ENCODE peak calls at places on chromosomes 13 and 19, in ten cellular contexts. D is Peyer's patch, B is IMR-90, Y is gastrocnemius medialis, R is heart left ventricle, E is transverse colon, V is body of pancreas, L is HCT116, T is tibial nerve, K is breast epithelium. S is an unnamed sample.

GRCh38 chr13:46630419-46631183 is 77.6 kb downstream of the LRCH1 start:
- DNase-seq in D (no peak), B (no peak), Y (no peak), R (no peak), E (no peak), V (no peak), L (no peak), T (no peak), K (no peak), S (no peak)

GRCh38 chr19:29247051-29247450 is 34.1 kb upstream of the UQCRFS1 start:
- DNase-seq in D (no peak), B (no peak), Y (no peak), R (no peak), E (no peak), V (no peak), L (no peak), T (no peak), K (no peak), S (no peak)

GRCh38 chr19:3544742-3545668 is 6.0 kb downstream of the TEKTIP1 start:
- DNase-seq in D (peak), B (peak), Y (peak), R (peak), E (peak), V (peak), L (no peak), T (peak), K (no peak), S (peak)

GRCh38 chr19:50890422-50891252 is 17.4 kb downstream of the KLK2 start:
- DNase-seq in D (no peak), B (peak), Y (no peak), R (no peak), E (no peak), V (no peak), L (no peak), T (no peak), K (no peak), S (no peak)

GRCh38 chr13:51594432-51594831 is 10.2 kb downstream of the WDFY2 start:
- DNase-seq in D (no peak), B (no peak), Y (no peak), R (no peak), E (no peak), V (no peak), L (no peak), T (no peak), K (no peak), S (no peak)

GRCh38 chr19:46416077-46416709 is 2.8 kb upstream of the CCDC8 start:
- DNase-seq in D (peak), B (peak), Y (no peak), R (peak), E (peak), V (peak), L (peak), T (peak), K (peak), S (no peak)

GRCh38 chr19:1266116-1266817 is 2.9 kb upstream of the CIRBP start:
- DNase-seq in D (peak), B (peak), Y (no peak), R (peak), E (peak), V (peak), L (no peak), T (no peak), K (no peak), S (peak)

GRCh38 chr13:110285991-110286923 is 20.7 kb downstream of the COL4A1 start:
- DNase-seq in D (no peak), B (no peak), Y (no peak), R (no peak), E (no peak), V (no peak), L (no peak), T (no peak), K (no peak), S (no peak)

GRCh38 chr13:74115138-74115537 is 19.1 kb downstream of the KLF12 start:
- DNase-seq in D (no peak), B (peak), Y (no peak), R (no peak), E (no peak), V (no peak), L (no peak), T (no peak), K (no peak), S (no peak)

GRCh38 chr19:55005684-55006488 is 32.2 kb downstream of the GP6 start:
- DNase-seq in D (peak), B (no peak), Y (peak), R (no peak), E (no peak), V (peak), L (peak), T (no peak), K (no peak), S (no peak)

GRCh38 chr13:59776924-59777690 is 386.6 kb downstream of the DIAPH3 start:
- DNase-seq in D (no peak), B (peak), Y (no peak), R (no peak), E (no peak), V (no peak), L (no peak), T (no peak), K (no peak), S (no peak)

GRCh38 chr19:3494051-3494450 is 6.4 kb downstream of the DOHH start:
- DNase-seq in D (no peak), B (no peak), Y (no peak), R (no peak), E (no peak), V (no peak), L (no peak), T (no peak), K (no peak), S (peak)

GRCh38 chr13:63517376-63517775 is 2101.7 kb upstream of the PCDH20 start:
- DNase-seq in D (no peak), B (peak), Y (no peak), R (no peak), E (no peak), V (no peak), L (no peak), T (no peak), K (no peak), S (no peak)

GRCh38 chr19:1360818-1361461 is 22.8 kb upstream of the NDUFS7 start:
- DNase-seq in D (no peak), B (peak), Y (no peak), R (peak), E (peak), V (peak), L (no peak), T (peak), K (peak), S (no peak)

GRCh38 chr19:41932259-41933130 is 4.2 kb upstream of the ERFL start:
- DNase-seq in D (no peak), B (no peak), Y (no peak), R (no peak), E (no peak), V (no peak), L (no peak), T (no peak), K (no peak), S (no peak)

GRCh38 chr13:94825507-94825906 is 113.2 kb upstream of the SOX21 start:
- DNase-seq in D (no peak), B (no peak), Y (peak), R (peak), E (peak), V (peak), L (no peak), T (peak), K (peak), S (no peak)

GRCh38 chr13:113907637-113908617 is 44.1 kb upstream of the GAS6 start:
- DNase-seq in D (no peak), B (peak), Y (no peak), R (no peak), E (peak), V (no peak), L (no peak), T (no peak), K (peak), S (no peak)

GRCh38 chr13:95180513-95181245 is 120.6 kb downstream of the ABCC4 start:
- DNase-seq in D (no peak), B (no peak), Y (no peak), R (no peak), E (no peak), V (peak), L (no peak), T (no peak), K (no peak), S (no peak)

GRCh38 chr13:52846567-52847321 is 1.7 kb downstream of the PCDH8 start:
- DNase-seq in D (no peak), B (peak), Y (no peak), R (peak), E (peak), V (peak), L (no peak), T (peak), K (no peak), S (no peak)

GRCh38 chr13:23739597-23739996 is 149.6 kb downstream of the MIPEP start:
- DNase-seq in D (no peak), B (no peak), Y (no peak), R (no peak), E (no peak), V (peak), L (no peak), T (no peak), K (no peak), S (no peak)

GRCh38 chr19:52570005-52570861 is at the start of gene ZNF701:
- DNase-seq in D (peak), B (peak), Y (peak), R (peak), E (peak), V (peak), L (peak), T (peak), K (peak), S (peak)
- TF ChIP-seq POLR2A in D (peak), B (peak), Y (peak), R (peak), E (peak), V (peak), L (no peak), T (peak), K (peak), S (peak)

DNA sequence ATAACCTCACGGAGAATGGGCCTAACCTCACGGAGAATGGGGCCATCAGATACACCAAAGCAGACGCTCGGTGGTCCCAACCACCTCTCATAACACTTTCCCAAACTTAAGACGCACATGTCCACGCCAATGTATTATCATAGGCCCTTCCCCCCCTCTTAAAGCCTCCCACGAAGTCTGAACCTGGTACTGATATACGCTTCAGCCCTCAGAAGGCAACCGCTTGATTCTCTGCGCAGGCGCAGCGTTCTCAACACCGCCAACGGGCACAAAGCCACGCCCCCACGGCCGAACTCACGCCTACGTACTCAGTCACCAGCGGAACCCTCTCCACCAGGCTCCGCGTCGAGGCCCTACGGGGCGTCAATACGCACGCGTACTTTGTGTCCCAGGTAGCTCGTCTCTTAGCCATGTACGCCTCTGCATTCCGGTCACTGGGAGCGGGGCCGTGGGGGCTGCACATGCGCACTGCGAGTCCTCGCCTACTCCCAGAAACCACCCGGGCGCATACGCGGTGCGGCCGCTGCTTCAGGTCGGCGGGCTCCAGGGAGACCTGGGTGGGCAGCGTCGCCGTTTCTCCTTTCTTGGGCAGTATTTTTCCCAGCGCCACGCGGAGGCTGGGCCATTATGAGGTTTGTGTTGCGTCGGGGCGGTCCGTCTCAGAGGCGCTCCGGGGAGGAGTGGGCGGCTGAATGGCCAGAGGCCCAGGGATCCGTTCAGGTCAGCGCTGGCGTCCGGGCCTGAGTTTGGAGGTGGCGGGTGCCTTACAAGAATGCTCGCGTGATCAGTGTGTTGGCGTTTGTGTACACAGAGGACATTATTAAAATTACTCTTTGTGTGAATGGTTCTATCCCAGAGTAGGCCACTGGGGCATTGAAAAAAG is 25.3 kb downstream of the ZNF582 start:
- DNase-seq in D (peak), B (peak), Y (peak), R (peak), E (peak), V (peak), L (no peak), T (peak), K (peak), S (peak)
- TF ChIP-seq POLR2A in D (no peak), B (peak), Y (peak), R (no peak), E (peak), V (peak), L (no peak), T (no peak), K (no peak), S (peak)

GRCh38 chr13:32139251-32139650 is 107.7 kb downstream of the FRY start:
- DNase-seq in D (no peak), B (no peak), Y (no peak), R (no peak), E (no peak), V (no peak), L (no peak), T (no peak), K (no peak), S (no peak)

GRCh38 chr13:32142115-32142514 is 110.5 kb downstream of the FRY start:
- DNase-seq in D (no peak), B (no peak), Y (no peak), R (no peak), E (no peak), V (no peak), L (no peak), T (no peak), K (no peak), S (no peak)

GRCh38 chr13:32141462-32141861 is 109.9 kb downstream of the FRY start:
- DNase-seq in D (no peak), B (no peak), Y (no peak), R (no peak), E (no peak), V (no peak), L (no peak), T (no peak), K (no peak), S (no peak)

GRCh38 chr13:32140109-32140508 is 108.5 kb downstream of the FRY start:
- DNase-seq in D (no peak), B (no peak), Y (no peak), R (no peak), E (no peak), V (no peak), L (no peak), T (no peak), K (no peak), S (no peak)

DNA sequence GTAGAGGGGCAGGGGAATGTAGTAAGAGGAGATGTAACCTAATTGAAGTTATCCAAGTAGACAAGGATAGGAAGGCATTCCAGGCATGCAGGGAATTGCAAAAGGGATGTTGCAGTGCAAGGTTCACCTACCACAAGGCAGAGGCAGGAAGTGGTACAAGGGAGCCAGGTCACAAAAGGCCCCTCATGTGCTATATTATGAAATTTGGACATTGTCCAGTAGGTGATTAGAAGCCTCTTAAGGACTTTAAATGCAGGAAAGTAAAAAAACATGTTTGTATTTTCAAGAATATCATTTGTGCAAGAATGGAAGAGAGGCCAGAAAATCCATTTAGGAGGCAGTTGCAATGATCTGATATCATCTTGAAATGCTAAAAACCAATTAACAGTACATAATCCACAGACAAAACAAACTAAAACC is 111.4 kb downstream of the FRY start:
- DNase-seq in D (no peak), B (peak), Y (no peak), R (no peak), E (no peak), V (no peak), L (no peak), T (no peak), K (no peak), S (no peak)
- TF ChIP-seq POLR2A in D (no peak), B (no peak), Y (no peak), R (no peak), E (no peak), V (no peak), L (no peak), T (no peak), K (no peak), S (no peak)

GRCh38 chr19:48501446-48501960 is 10.1 kb downstream of the LMTK3 start:
- DNase-seq in D (no peak), B (no peak), Y (no peak), R (no peak), E (peak), V (peak), L (no peak), T (no peak), K (peak), S (no peak)
- TF ChIP-seq POLR2A in D (no peak), B (no peak), Y (no peak), R (no peak), E (no peak), V (no peak), L (peak), T (no peak), K (no peak), S (no peak)

GRCh38 chr19:11374449-11375142 is at the start of gene SWSAP1:
- DNase-seq in D (peak), B (peak), Y (peak), R (peak), E (peak), V (peak), L (peak), T (peak), K (peak), S (peak)
- TF ChIP-seq POLR2A in D (no peak), B (peak), Y (no peak), R (no peak), E (peak), V (peak), L (peak), T (peak), K (peak), S (peak)

DNA sequence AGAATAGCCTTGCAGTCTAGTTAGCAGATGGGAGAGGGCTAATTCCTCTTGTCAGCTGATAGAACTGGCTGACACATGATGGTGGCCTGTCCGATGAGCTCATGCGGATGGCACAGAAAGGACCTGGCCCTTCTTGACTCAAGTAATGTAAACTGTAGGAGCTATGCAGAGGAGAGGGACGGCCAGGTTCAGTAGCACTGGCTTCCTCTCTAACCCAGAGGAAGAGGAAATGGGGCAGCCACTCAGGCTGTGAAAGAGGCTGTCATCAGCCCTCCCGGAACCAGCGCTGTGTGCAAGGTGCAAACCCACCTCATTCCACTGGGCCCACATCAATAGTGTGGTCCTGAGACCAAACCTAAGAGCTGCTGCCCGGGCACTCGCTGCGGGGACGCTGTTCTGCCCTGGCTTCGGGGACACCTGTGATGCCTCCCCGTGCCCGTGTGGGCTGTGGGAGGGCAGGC is 30.7 kb upstream of the USE1 start:
- DNase-seq in D (peak), B (peak), Y (no peak), R (no peak), E (peak), V (no peak), L (no peak), T (no peak), K (no peak), S (no peak)
- TF ChIP-seq POLR2A in D (no peak), B (no peak), Y (no peak), R (no peak), E (no peak), V (no peak), L (no peak), T (no peak), K (no peak), S (no peak)

GRCh38 chr13:65744761-65745160 is 1485.4 kb downstream of the PCDH9 start:
- DNase-seq in D (no peak), B (peak), Y (no peak), R (no peak), E (no peak), V (no peak), L (no peak), T (no peak), K (no peak), S (no peak)
- TF ChIP-seq POLR2A in D (no peak), B (no peak), Y (no peak), R (no peak), E (no peak), V (no peak), L (no peak), T (no peak), K (no peak), S (no peak)

GRCh38 chr13:20526664-20527063 is 1.0 kb upstream of the CRYL1 start:
- DNase-seq in D (no peak), B (peak), Y (no peak), R (no peak), E (no peak), V (no peak), L (no peak), T (no peak), K (no peak), S (no peak)

GRCh38 chr13:20528451-20528850 is 2.8 kb upstream of the CRYL1 start:
- DNase-seq in D (no peak), B (no peak), Y (no peak), R (no peak), E (no peak), V (peak), L (no peak), T (no peak), K (no peak), S (no peak)

GRCh38 chr13:20521388-20521787 is 4.3 kb downstream of the CRYL1 start:
- DNase-seq in D (no peak), B (no peak), Y (no peak), R (no peak), E (no peak), V (no peak), L (no peak), T (no peak), K (no peak), S (no peak)

GRCh38 chr13:20525144-20525600 is 485 bp downstream of the CRYL1 start:
- DNase-seq in D (peak), B (no peak), Y (peak), R (peak), E (peak), V (peak), L (no peak), T (no peak), K (no peak), S (no peak)

GRCh38 chr13:20525601-20526544 is at the start of gene CRYL1:
- DNase-seq in D (peak), B (peak), Y (peak), R (peak), E (peak), V (peak), L (no peak), T (peak), K (peak), S (peak)
- TF ChIP-seq POLR2A in D (peak), B (peak), Y (peak), R (no peak), E (peak), V (peak), L (peak), T (peak), K (no peak), S (peak)